ENCODE peak calls at places on chromosome 4, in seven cellular contexts. K is left ventricle myocardium inferior, X is GM23338, R is choroid plexus epithelial cell, V is retinal pigment epithelial cell, M is hepatocyte, S is MG63. H is an unnamed sample.
A peak's percentile ranks its signal among the peaks of the same experiment; 100 is the strongest.

GRCh38 chr4:170875868-170876267 is 786.1 kb upstream of the AADAT start:
- DNase-seq in R (peak; percentile 13), S (no peak), M (peak; percentile 8), V (no peak), K (no peak), X (peak; percentile 44), H (peak; percentile 25)

GRCh38 chr4:5037553-5038551 is 13.4 kb upstream of the STK32B start:
- DNase-seq in M (peak; percentile 42), X (no peak), V (peak; percentile 78), S (peak; percentile 50), R (peak; percentile 89), K (no peak), H (peak; percentile 96)

GRCh38 chr4:138401330-138401729 is 159.2 kb upstream of the SLC7A11 start:
- DNase-seq in M (peak; percentile 6), S (no peak), V (peak; percentile 90), R (peak; percentile 54), X (no peak), K (peak; percentile 39), H (no peak)

GRCh38 chr4:41360214-41360910 is 103.6 kb downstream of the UCHL1 start:
- DNase-seq in M (peak; percentile 82), K (peak; percentile 85), R (peak; percentile 25), X (peak; percentile 74), S (peak; percentile 78), V (no peak), H (peak; percentile 29)

GRCh38 chr4:118076958-118077766 is 42.9 kb downstream of the NDST3 start:
- DNase-seq in R (peak; percentile 71), X (peak; percentile 87), V (no peak), M (peak; percentile 30), S (no peak), K (no peak), H (peak; percentile 60)

GRCh38 chr4:59612235-59612634 is 1587.9 kb upstream of the ADGRL3 start:
- DNase-seq in S (no peak), M (peak; percentile 33), V (no peak), K (no peak), X (no peak), R (peak; percentile 90), H (peak; percentile 15)

GRCh38 chr4:79445371-79445781 is 37.3 kb upstream of the GK2 start:
- DNase-seq in K (no peak), M (no peak), X (no peak), R (no peak), S (no peak), V (no peak), H (no peak)

GRCh38 chr4:74623041-74623440 is 171.3 kb downstream of the BTC start:
- DNase-seq in S (no peak), X (peak; percentile 69), V (no peak), M (peak; percentile 65), R (peak; percentile 87), K (no peak), H (peak; percentile 63)

GRCh38 chr4:152965614-152966013 is 29.5 kb downstream of the FHDC1 start:
- DNase-seq in S (no peak), V (no peak), K (no peak), M (no peak), R (no peak), X (no peak), H (no peak)

GRCh38 chr4:48778431-48779094 is 1.5 kb downstream of the FRYL start:
- DNase-seq in M (no peak), R (peak; percentile 84), K (no peak), X (no peak), V (no peak), S (no peak), H (peak; percentile 60)

GRCh38 chr4:14091966-14092365 is 464.4 kb upstream of the BOD1L1 start:
- DNase-seq in S (no peak), R (peak; percentile 60), K (no peak), V (no peak), M (no peak), X (no peak), H (no peak)

GRCh38 chr4:188147176-188147575 is 7.9 kb downstream of the TRIML1 start:
- DNase-seq in X (no peak), S (no peak), V (no peak), R (no peak), M (no peak), K (no peak), H (no peak)

GRCh38 chr4:20840648-20841190 is 140.5 kb downstream of the PACRGL start:
- DNase-seq in X (no peak), R (peak; percentile 35), S (no peak), M (no peak), V (no peak), K (no peak), H (no peak)

GRCh38 chr4:48779095-48779997 is 733 bp downstream of the FRYL start:
- DNase-seq in M (peak; percentile 85), S (peak; percentile 51), V (peak; percentile 17), X (peak; percentile 73), R (peak; percentile 62), K (peak; percentile 77), H (peak; percentile 78)

GRCh38 chr4:104631000-104631399 is 136.3 kb upstream of the CXXC4 start:
- DNase-seq in M (no peak), S (no peak), X (no peak), R (no peak), V (no peak), K (no peak), H (no peak)

GRCh38 chr4:141609243-141609642 is 27.1 kb upstream of the IL15 start:
- DNase-seq in V (peak; percentile 76), S (peak; percentile 5), R (no peak), X (no peak), K (no peak), M (no peak), H (no peak)

GRCh38 chr4:170089274-170089742 is 448 bp downstream of the AADAT start:
- DNase-seq in R (peak; percentile 52), X (peak; percentile 55), S (peak; percentile 23), V (peak; percentile 29), K (no peak), M (peak; percentile 64), H (no peak)

GRCh38 chr4:65007841-65008439 is 598.7 kb upstream of the TECRL start:
- DNase-seq in X (peak; percentile 87), K (no peak), R (peak; percentile 65), S (no peak), V (peak; percentile 24), M (peak; percentile 71), H (peak; percentile 56)

GRCh38 chr4:163072222-163072621 is 94.5 kb downstream of the NAF1 start:
- DNase-seq in R (peak; percentile 37), V (no peak), S (no peak), M (no peak), X (no peak), K (no peak), H (no peak)

GRCh38 chr4:133151301-133151680 is 2.2 kb downstream of the PCDH10 start:
- DNase-seq in K (no peak), X (peak; percentile 71), M (no peak), R (peak; percentile 8), V (no peak), S (no peak), H (no peak)
- H3K4me3 ChIP-seq in K (peak overlapping the region; percentile 62), X (peak overlapping the region; percentile 69), M (peak overlapping the region; percentile 48), R (peak overlapping the region; percentile 64), V (peak overlapping the region; percentile 73), S (no peak overlapping the region), H (no peak overlapping the region)

GRCh38 chr4:40196260-40196659 is 571 bp upstream of the RHOH start:
- DNase-seq in S (no peak), R (no peak), X (peak; percentile 49), M (no peak), V (no peak), K (no peak), H (no peak)

GRCh38 chr4:40196724-40197281 is at the start of gene RHOH:
- DNase-seq in K (no peak), X (peak; percentile 52), S (no peak), M (no peak), R (no peak), V (no peak), H (peak; percentile 75)

GRCh38 chr4:40199999-40200880 is 3.4 kb downstream of the RHOH start:
- DNase-seq in S (no peak), X (no peak), K (no peak), M (no peak), V (no peak), R (peak; percentile 84), H (peak; percentile 98)

GRCh38 chr4:40199179-40199670 is 2.4 kb downstream of the RHOH start:
- DNase-seq in K (no peak), X (no peak), M (no peak), R (no peak), S (no peak), V (peak; percentile 75), H (no peak)

DNA sequence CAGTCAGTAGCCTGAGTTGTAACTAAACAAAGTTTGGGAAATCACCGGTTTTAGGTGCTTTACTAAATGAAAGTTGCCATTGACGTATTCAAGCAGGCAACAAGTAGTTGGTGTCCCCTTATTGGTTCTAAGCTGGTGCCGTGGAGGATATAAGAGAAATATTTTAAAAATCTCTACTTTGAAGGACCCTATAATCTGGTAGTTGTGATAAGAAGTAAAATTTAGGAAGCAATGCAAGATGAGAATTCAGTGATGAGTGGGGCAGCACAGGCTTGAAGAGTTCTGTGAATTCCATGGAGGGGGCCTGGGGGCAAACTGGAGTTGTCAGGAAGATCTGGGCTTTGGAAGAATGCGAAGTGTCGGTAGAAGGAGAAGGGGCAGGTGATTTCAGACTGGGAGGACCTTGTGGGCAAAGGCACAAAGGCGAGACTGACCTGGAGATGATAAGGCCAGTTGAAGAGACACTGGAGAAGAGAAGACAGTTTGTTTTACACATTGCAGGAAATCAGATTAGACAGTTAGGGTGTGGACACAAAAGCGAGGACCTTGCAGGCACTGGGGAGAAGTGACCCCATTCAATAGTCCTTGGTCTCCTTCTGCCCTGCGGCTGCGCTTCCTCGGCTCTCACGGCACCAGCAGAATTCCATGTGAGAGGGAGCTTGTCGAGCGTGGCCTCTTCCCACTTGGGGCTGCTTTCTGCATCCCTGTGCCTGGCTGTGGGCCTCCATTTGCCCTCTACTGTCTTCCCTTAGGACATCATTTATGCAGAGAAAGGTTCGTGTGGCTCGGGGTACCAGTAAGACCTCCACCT is 1.3 kb downstream of the RHOH start:
- DNase-seq in S (no peak), V (no peak), R (no peak), M (no peak), K (no peak), X (no peak), H (peak; percentile 41)
- H3K4me3 ChIP-seq in S (no peak overlapping the region), V (no peak overlapping the region), R (no peak overlapping the region), M (no peak overlapping the region), K (no peak overlapping the region), X (peak overlapping the region; percentile 7), H (peak overlapping the region; percentile 61)

GRCh38 chr4:53929955-53930798 is 134.2 kb downstream of the CHIC2 start:
- DNase-seq in K (peak; percentile 50), X (peak; percentile 92), S (peak; percentile 91), V (peak; percentile 67), R (peak; percentile 94), M (peak; percentile 89), H (peak; percentile 84)
- H3K4me3 ChIP-seq in K (no peak overlapping the region), X (no peak overlapping the region), S (no peak overlapping the region), V (no peak overlapping the region), R (no peak overlapping the region), M (no peak overlapping the region), H (no peak overlapping the region)

GRCh38 chr4:185838514-185839203 is 26.7 kb upstream of the SORBS2 start:
- DNase-seq in K (no peak), S (no peak), V (no peak), X (no peak), M (no peak), R (no peak), H (no peak)

GRCh38 chr4:185840953-185841352 is 29.0 kb upstream of the SORBS2 start:
- DNase-seq in R (peak; percentile 69), X (no peak), S (no peak), V (no peak), K (no peak), M (no peak), H (no peak)

GRCh38 chr4:185839204-185839712 is 27.3 kb upstream of the SORBS2 start:
- DNase-seq in X (peak; percentile 93), K (peak; percentile 48), M (peak; percentile 83), S (peak; percentile 95), V (peak; percentile 96), R (peak; percentile 99), H (no peak)

GRCh38 chr4:185840201-185840600 is 28.2 kb upstream of the SORBS2 start:
- DNase-seq in R (peak; percentile 59), K (no peak), S (no peak), X (no peak), M (no peak), V (no peak), H (no peak)

GRCh38 chr4:185839770-185840169 is 27.8 kb upstream of the SORBS2 start:
- DNase-seq in R (peak; percentile 85), X (peak; percentile 33), K (no peak), V (no peak), S (peak; percentile 8), M (peak; percentile 53), H (no peak)
- H3K4me3 ChIP-seq in R (no peak overlapping the region), X (no peak overlapping the region), K (no peak overlapping the region), V (no peak overlapping the region), S (no peak overlapping the region), M (no peak overlapping the region), H (no peak overlapping the region)

H was measured in NB4.